ENCODE peak calls at places on chromosomes 13 and 19, in nine cellular contexts. E, L, K, S, X, N, W, A and B are unnamed samples.

GRCh38 chr19:7925171-7925837 is 631 bp downstream of the CTXN1 start:
- DNase-seq in E (peak), X (peak), S (peak), L (no peak), W (peak), K (peak), N (peak), A (peak), B (peak)

GRCh38 chr13:107712145-107712544 is 503.2 kb downstream of the LIG4 start:
- DNase-seq in X (no peak), W (no peak), N (peak), S (no peak), E (no peak), L (no peak), K (no peak), A (no peak), B (no peak)

GRCh38 chr13:29513981-29514719 is 81.3 kb downstream of the SLC7A1 start:
- DNase-seq in N (no peak), W (no peak), S (no peak), X (no peak), K (no peak), L (no peak), A (no peak), E (no peak), B (no peak)

GRCh38 chr13:43663474-43664090 is 123.2 kb downstream of the ENOX1 start:
- DNase-seq in K (no peak), X (no peak), E (no peak), W (no peak), A (no peak), S (no peak), N (no peak), L (no peak), B (no peak)

GRCh38 chr19:4120933-4121612 is 2.8 kb downstream of the MAP2K2 start:
- DNase-seq in N (no peak), E (no peak), A (no peak), S (no peak), L (no peak), X (no peak), K (no peak), W (no peak), B (no peak)

GRCh38 chr13:96768524-96768923 is 225.8 kb downstream of the OXGR1 start:
- DNase-seq in N (no peak), S (no peak), A (no peak), L (no peak), W (peak), E (no peak), K (no peak), X (no peak), B (no peak)

GRCh38 chr13:98305670-98306069 is 128.6 kb upstream of the RNF113B start:
- DNase-seq in L (no peak), A (no peak), S (no peak), W (no peak), X (no peak), E (no peak), K (no peak), N (no peak), B (no peak)

GRCh38 chr13:61123533-61124269 is 291.9 kb downstream of the PCDH20 start:
- DNase-seq in X (no peak), E (no peak), L (no peak), A (no peak), N (no peak), W (no peak), S (no peak), K (no peak), B (no peak)

GRCh38 chr13:25872871-25873607 is 178.8 kb downstream of the SHISA2 start:
- DNase-seq in X (no peak), N (no peak), S (no peak), A (no peak), L (no peak), W (no peak), E (no peak), K (no peak), B (no peak)

GRCh38 chr19:39407644-39408391 is 1.2 kb downstream of the ZFP36 start:
- DNase-seq in L (no peak), K (no peak), A (peak), N (no peak), W (peak), X (peak), E (no peak), S (peak), B (peak)

GRCh38 chr13:44932850-44933251 is 56.4 kb downstream of the NUFIP1 start:
- DNase-seq in K (no peak), N (no peak), L (no peak), X (no peak), S (no peak), W (no peak), E (no peak), A (no peak), B (no peak)

GRCh38 chr13:51729853-51730553 is 74.0 kb downstream of the DHRS12 start:
- DNase-seq in N (no peak), X (no peak), W (peak), E (no peak), A (no peak), S (no peak), K (peak), L (peak), B (no peak)

GRCh38 chr13:95921485-95921884 is 131.7 kb downstream of the UGGT2 start:
- DNase-seq in K (no peak), X (no peak), A (no peak), W (no peak), E (no peak), L (no peak), S (no peak), N (no peak), B (no peak)

GRCh38 chr13:48304132-48304876 is 753 bp downstream of the RB1 start:
- DNase-seq in X (no peak), K (no peak), A (no peak), E (peak), S (peak), L (no peak), W (peak), N (peak), B (peak)

GRCh38 chr19:4183967-4184717 is 1.7 kb downstream of the ANKRD24 start:
- DNase-seq in K (no peak), A (no peak), N (peak), E (peak), L (no peak), W (peak), S (no peak), X (no peak), B (no peak)

GRCh38 chr19:3881272-3882040 is 971 bp downstream of the ATCAY start:
- DNase-seq in E (no peak), K (no peak), W (no peak), A (no peak), N (peak), S (no peak), X (no peak), L (no peak), B (no peak)

GRCh38 chr13:74767031-74767430 is 632.8 kb upstream of the KLF12 start:
- DNase-seq in E (no peak), A (no peak), X (no peak), S (no peak), K (no peak), N (no peak), W (no peak), L (no peak), B (no peak)

GRCh38 chr19:18274303-18274775 is at the start of gene IQCN:
- DNase-seq in X (no peak), L (no peak), K (no peak), E (no peak), S (peak), W (peak), N (no peak), A (peak), B (no peak)

GRCh38 chr13:41645313-41645712 is 188.0 kb downstream of the RGCC start:
- DNase-seq in N (no peak), S (no peak), K (no peak), E (no peak), X (no peak), L (no peak), A (no peak), W (peak), B (no peak)

GRCh38 chr19:18479964-18480723 is 41.7 kb downstream of the ELL start:
- DNase-seq in X (no peak), A (no peak), N (peak), E (peak), S (no peak), W (no peak), K (no peak), L (peak), B (peak)

GRCh38 chr13:112712451-112712881 is 22.6 kb downstream of the ATP11A start:
- DNase-seq in A (no peak), X (no peak), W (no peak), S (no peak), E (no peak), L (no peak), N (no peak), K (no peak), B (peak)

GRCh38 chr13:101291647-101292515 is 124.4 kb downstream of the NALCN start:
- DNase-seq in N (no peak), A (no peak), S (no peak), X (no peak), L (no peak), E (no peak), K (no peak), W (no peak), B (no peak)